ENCODE peak calls at places on chromosome 10, in eight cellular contexts. One of them, this sample, is unnamed.

GRCh38 chr10:91249700-91250099 is 29.2 kb downstream of the PCGF5 start:
- DNase-seq in GM23248: no peak
- DNase-seq in left lung: no peak
- DNase-seq in mesendoderm: no peak
- DNase-seq in mesenchymal stem cell: no peak
- DNase-seq in hepatocyte: no peak
- DNase-seq in CD8-positive, alpha-beta T cell: no peak
- DNase-seq in tibial nerve: no peak
- DNase-seq in this sample: no peak

GRCh38 chr10:51073461-51074237 is 638 bp upstream of the PRKG1 start:
- DNase-seq in GM23248: peak
- DNase-seq in left lung: peak
- DNase-seq in mesendoderm: peak
- DNase-seq in mesenchymal stem cell: peak
- DNase-seq in hepatocyte: peak
- DNase-seq in CD8-positive, alpha-beta T cell: no peak
- DNase-seq in tibial nerve: peak
- DNase-seq in this sample: peak

GRCh38 chr10:63481815-63482421 is 16.1 kb upstream of the JMJD1C start:
- DNase-seq in GM23248: peak
- DNase-seq in left lung: no peak
- DNase-seq in mesendoderm: no peak
- DNase-seq in mesenchymal stem cell: no peak
- DNase-seq in hepatocyte: no peak
- DNase-seq in CD8-positive, alpha-beta T cell: no peak
- DNase-seq in tibial nerve: no peak
- DNase-seq in this sample: no peak

GRCh38 chr10:132749428-132749780 is 36.5 kb downstream of the NKX6-2 start:
- DNase-seq in GM23248: no peak
- DNase-seq in left lung: no peak
- DNase-seq in mesendoderm: no peak
- DNase-seq in mesenchymal stem cell: no peak
- DNase-seq in hepatocyte: no peak
- DNase-seq in CD8-positive, alpha-beta T cell: no peak
- DNase-seq in tibial nerve: no peak
- DNase-seq in this sample: no peak

GRCh38 chr10:103748020-103748419 is 107.4 kb downstream of the SH3PXD2A start:
- DNase-seq in GM23248: no peak
- DNase-seq in left lung: no peak
- DNase-seq in mesendoderm: no peak
- DNase-seq in mesenchymal stem cell: no peak
- DNase-seq in hepatocyte: no peak
- DNase-seq in CD8-positive, alpha-beta T cell: no peak
- DNase-seq in tibial nerve: no peak
- DNase-seq in this sample: no peak

GRCh38 chr10:60899266-60899665 is 44.7 kb downstream of the RHOBTB1 start:
- DNase-seq in GM23248: no peak
- DNase-seq in left lung: no peak
- DNase-seq in mesendoderm: no peak
- DNase-seq in mesenchymal stem cell: no peak
- DNase-seq in hepatocyte: no peak
- DNase-seq in CD8-positive, alpha-beta T cell: no peak
- DNase-seq in tibial nerve: no peak
- DNase-seq in this sample: no peak

GRCh38 chr10:31697271-31698168 is 231.1 kb downstream of the ARHGAP12 start:
- DNase-seq in GM23248: peak
- DNase-seq in left lung: peak
- DNase-seq in mesendoderm: no peak
- DNase-seq in mesenchymal stem cell: peak
- DNase-seq in hepatocyte: peak
- DNase-seq in CD8-positive, alpha-beta T cell: no peak
- DNase-seq in tibial nerve: peak
- DNase-seq in this sample: no peak

GRCh38 chr10:133180192-133180914 is 20.3 kb downstream of the KNDC1 start:
- DNase-seq in GM23248: no peak
- DNase-seq in left lung: no peak
- DNase-seq in mesendoderm: no peak
- DNase-seq in mesenchymal stem cell: no peak
- DNase-seq in hepatocyte: no peak
- DNase-seq in CD8-positive, alpha-beta T cell: no peak
- DNase-seq in tibial nerve: no peak
- DNase-seq in this sample: no peak

GRCh38 chr10:115063702-115064479 is 29.3 kb upstream of the ATRNL1 start:
- DNase-seq in GM23248: peak
- DNase-seq in left lung: no peak
- DNase-seq in mesendoderm: no peak
- DNase-seq in mesenchymal stem cell: no peak
- DNase-seq in hepatocyte: no peak
- DNase-seq in CD8-positive, alpha-beta T cell: no peak
- DNase-seq in tibial nerve: no peak
- DNase-seq in this sample: no peak

GRCh38 chr10:108911814-108912541 is 1011.3 kb downstream of the XPNPEP1 start:
- DNase-seq in GM23248: peak
- DNase-seq in left lung: peak
- DNase-seq in mesendoderm: peak
- DNase-seq in mesenchymal stem cell: peak
- DNase-seq in hepatocyte: peak
- DNase-seq in CD8-positive, alpha-beta T cell: no peak
- DNase-seq in tibial nerve: peak
- DNase-seq in this sample: peak

GRCh38 chr10:123393170-123393569 is 239.0 kb downstream of the BUB3 start:
- DNase-seq in GM23248: no peak
- DNase-seq in left lung: no peak
- DNase-seq in mesendoderm: no peak
- DNase-seq in mesenchymal stem cell: no peak
- DNase-seq in hepatocyte: no peak
- DNase-seq in CD8-positive, alpha-beta T cell: no peak
- DNase-seq in tibial nerve: no peak
- DNase-seq in this sample: no peak

GRCh38 chr10:17216217-17216900 is 11.7 kb upstream of the VIM start:
- DNase-seq in GM23248: peak
- DNase-seq in left lung: no peak
- DNase-seq in mesendoderm: peak
- DNase-seq in mesenchymal stem cell: peak
- DNase-seq in hepatocyte: peak
- DNase-seq in CD8-positive, alpha-beta T cell: peak
- DNase-seq in tibial nerve: no peak
- DNase-seq in this sample: no peak

GRCh38 chr10:99540673-99541531 is 8.2 kb downstream of the NKX2-3 start:
- DNase-seq in GM23248: no peak
- DNase-seq in left lung: no peak
- DNase-seq in mesendoderm: no peak
- DNase-seq in mesenchymal stem cell: peak
- DNase-seq in hepatocyte: peak
- DNase-seq in CD8-positive, alpha-beta T cell: no peak
- DNase-seq in tibial nerve: no peak
- DNase-seq in this sample: peak

GRCh38 chr10:33377658-33378025 is 43.2 kb upstream of the NRP1 start:
- DNase-seq in GM23248: peak
- DNase-seq in left lung: no peak
- DNase-seq in mesendoderm: no peak
- DNase-seq in mesenchymal stem cell: no peak
- DNase-seq in hepatocyte: no peak
- DNase-seq in CD8-positive, alpha-beta T cell: no peak
- DNase-seq in tibial nerve: no peak
- DNase-seq in this sample: no peak

GRCh38 chr10:44935201-44935960 is 24.2 kb upstream of the RASSF4 start:
- DNase-seq in GM23248: peak
- DNase-seq in left lung: peak
- DNase-seq in mesendoderm: peak
- DNase-seq in mesenchymal stem cell: peak
- DNase-seq in hepatocyte: peak
- DNase-seq in CD8-positive, alpha-beta T cell: no peak
- DNase-seq in tibial nerve: peak
- DNase-seq in this sample: peak

GRCh38 chr10:96448021-96448457 is 65.7 kb downstream of the TLL2 start:
- DNase-seq in GM23248: no peak
- DNase-seq in left lung: no peak
- DNase-seq in mesendoderm: no peak
- DNase-seq in mesenchymal stem cell: no peak
- DNase-seq in hepatocyte: no peak
- DNase-seq in CD8-positive, alpha-beta T cell: no peak
- DNase-seq in tibial nerve: peak
- DNase-seq in this sample: no peak

GRCh38 chr10:30186371-30186875 is 127.0 kb upstream of the JCAD start:
- DNase-seq in GM23248: peak
- DNase-seq in left lung: no peak
- DNase-seq in mesendoderm: no peak
- DNase-seq in mesenchymal stem cell: peak
- DNase-seq in hepatocyte: peak
- DNase-seq in CD8-positive, alpha-beta T cell: no peak
- DNase-seq in tibial nerve: no peak
- DNase-seq in this sample: no peak

DNA sequence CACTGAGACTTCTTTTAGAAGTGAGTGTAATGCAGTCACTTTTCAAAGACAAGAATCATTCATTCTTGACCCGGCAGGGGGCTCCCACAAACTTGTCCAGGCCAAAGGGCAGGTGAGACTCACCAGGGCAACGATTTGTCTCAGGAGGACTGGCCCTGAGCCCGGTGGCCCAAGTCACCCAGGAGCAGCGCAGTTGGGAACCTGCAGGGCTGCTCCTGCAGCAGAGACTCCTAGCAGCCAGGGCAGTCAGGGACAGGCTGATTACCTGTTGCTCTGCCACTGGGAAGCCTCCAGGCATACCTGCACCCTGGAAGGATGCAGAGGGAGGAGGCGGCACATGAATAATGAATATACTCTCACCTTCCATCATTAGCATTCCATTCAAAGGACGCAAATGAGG is 99.3 kb downstream of the C10orf90 start:
- DNase-seq in GM23248: no peak
- DNase-seq in left lung: no peak
- DNase-seq in mesendoderm: peak
- DNase-seq in mesenchymal stem cell: no peak
- DNase-seq in hepatocyte: no peak
- DNase-seq in CD8-positive, alpha-beta T cell: no peak
- DNase-seq in tibial nerve: no peak
- DNase-seq in this sample: peak
- H3K27ac ChIP-seq in GM23248: no peak
- H3K27ac ChIP-seq in left lung: no peak
- H3K27ac ChIP-seq in mesendoderm: no peak
- H3K27ac ChIP-seq in mesenchymal stem cell: no peak
- H3K27ac ChIP-seq in hepatocyte: no peak
- H3K27ac ChIP-seq in CD8-positive, alpha-beta T cell: no peak
- H3K27ac ChIP-seq in tibial nerve: no peak
- H3K27ac ChIP-seq in this sample: no peak

DNA sequence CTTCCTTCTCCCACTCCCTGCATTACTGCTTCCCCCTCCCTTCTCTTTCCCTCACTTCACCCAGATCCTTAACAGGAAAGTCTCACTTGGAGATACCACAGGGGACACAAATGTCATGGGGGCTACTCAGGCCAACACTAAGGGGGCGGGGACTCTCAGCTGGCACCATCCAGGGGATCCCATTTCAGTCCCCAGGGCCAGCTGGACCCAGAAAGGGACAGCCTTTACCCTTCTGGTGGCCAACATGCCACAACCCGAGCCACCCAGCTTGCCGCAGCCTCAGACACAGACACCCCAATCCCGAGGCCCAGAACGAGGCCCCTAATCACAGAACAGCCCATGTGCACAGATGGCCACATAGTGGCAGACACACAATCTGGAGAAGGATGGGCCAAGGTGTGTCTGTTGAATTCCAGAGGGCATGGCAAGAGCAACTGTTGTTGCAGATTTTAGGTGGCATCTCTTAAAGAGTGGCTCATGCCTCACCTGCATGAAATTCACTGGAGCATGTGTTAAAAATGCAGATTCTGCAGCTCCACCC is 5.6 kb downstream of the CAMK2G start:
- DNase-seq in GM23248: no peak
- DNase-seq in left lung: no peak
- DNase-seq in mesendoderm: no peak
- DNase-seq in mesenchymal stem cell: no peak
- DNase-seq in hepatocyte: no peak
- DNase-seq in CD8-positive, alpha-beta T cell: no peak
- DNase-seq in tibial nerve: no peak
- DNase-seq in this sample: no peak
- H3K4me3 ChIP-seq in GM23248: no peak
- H3K4me3 ChIP-seq in left lung: no peak
- H3K4me3 ChIP-seq in mesendoderm: no peak
- H3K4me3 ChIP-seq in mesenchymal stem cell: no peak
- H3K4me3 ChIP-seq in hepatocyte: no peak
- H3K4me3 ChIP-seq in CD8-positive, alpha-beta T cell: no peak
- H3K4me3 ChIP-seq in tibial nerve: no peak
- H3K4me3 ChIP-seq in this sample: no peak

GRCh38 chr10:3875842-3876235 is 90.8 kb upstream of the KLF6 start:
- DNase-seq in GM23248: no peak
- DNase-seq in left lung: no peak
- DNase-seq in mesendoderm: no peak
- DNase-seq in mesenchymal stem cell: no peak
- DNase-seq in hepatocyte: no peak
- DNase-seq in CD8-positive, alpha-beta T cell: no peak
- DNase-seq in tibial nerve: no peak
- DNase-seq in this sample: no peak
- H3K27ac ChIP-seq in GM23248: no peak
- H3K27ac ChIP-seq in left lung: peak
- H3K27ac ChIP-seq in mesendoderm: no peak
- H3K27ac ChIP-seq in mesenchymal stem cell: no peak
- H3K27ac ChIP-seq in hepatocyte: no peak
- H3K27ac ChIP-seq in CD8-positive, alpha-beta T cell: peak
- H3K27ac ChIP-seq in tibial nerve: peak
- H3K27ac ChIP-seq in this sample: no peak

GRCh38 chr10:79494871-79495270 is 17.5 kb upstream of the EIF5AL1 start:
- DNase-seq in GM23248: no peak
- DNase-seq in left lung: no peak
- DNase-seq in mesendoderm: no peak
- DNase-seq in mesenchymal stem cell: no peak
- DNase-seq in hepatocyte: peak
- DNase-seq in CD8-positive, alpha-beta T cell: no peak
- DNase-seq in tibial nerve: no peak
- DNase-seq in this sample: no peak

GRCh38 chr10:79495306-79495705 is 17.0 kb upstream of the EIF5AL1 start:
- DNase-seq in GM23248: no peak
- DNase-seq in left lung: no peak
- DNase-seq in mesendoderm: no peak
- DNase-seq in mesenchymal stem cell: no peak
- DNase-seq in hepatocyte: no peak
- DNase-seq in CD8-positive, alpha-beta T cell: no peak
- DNase-seq in tibial nerve: no peak
- DNase-seq in this sample: no peak

GRCh38 chr10:79498431-79498830 is 13.9 kb upstream of the EIF5AL1 start:
- DNase-seq in GM23248: no peak
- DNase-seq in left lung: no peak
- DNase-seq in mesendoderm: peak
- DNase-seq in mesenchymal stem cell: no peak
- DNase-seq in hepatocyte: no peak
- DNase-seq in CD8-positive, alpha-beta T cell: no peak
- DNase-seq in tibial nerve: no peak
- DNase-seq in this sample: no peak

GRCh38 chr10:79495791-79496190 is 16.5 kb upstream of the EIF5AL1 start:
- DNase-seq in GM23248: no peak
- DNase-seq in left lung: no peak
- DNase-seq in mesendoderm: no peak
- DNase-seq in mesenchymal stem cell: no peak
- DNase-seq in hepatocyte: no peak
- DNase-seq in CD8-positive, alpha-beta T cell: no peak
- DNase-seq in tibial nerve: no peak
- DNase-seq in this sample: no peak

DNA sequence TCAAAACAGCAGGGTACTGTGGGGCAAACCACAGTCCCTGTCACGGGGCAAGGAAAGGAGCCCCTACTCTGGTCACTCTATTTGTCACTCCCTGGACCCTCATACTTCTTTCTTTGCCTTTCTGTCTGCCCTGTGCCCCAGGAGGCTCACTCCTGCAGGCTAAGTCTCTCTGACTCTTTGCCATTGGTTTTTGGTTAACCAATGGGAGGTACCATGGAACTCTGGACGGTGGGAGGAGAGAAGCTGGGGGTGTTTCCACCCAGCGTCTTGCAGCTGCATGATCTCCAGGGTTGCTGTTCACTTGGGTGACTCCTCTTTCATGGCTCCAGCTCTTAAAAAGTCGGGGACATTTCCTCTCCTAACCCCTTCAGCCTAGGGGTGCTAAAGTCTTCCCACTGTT is 15.4 kb upstream of the EIF5AL1 start:
- DNase-seq in GM23248: no peak
- DNase-seq in left lung: no peak
- DNase-seq in mesendoderm: no peak
- DNase-seq in mesenchymal stem cell: no peak
- DNase-seq in hepatocyte: no peak
- DNase-seq in CD8-positive, alpha-beta T cell: no peak
- DNase-seq in tibial nerve: no peak
- DNase-seq in this sample: no peak
- H3K4me3 ChIP-seq in GM23248: no peak
- H3K4me3 ChIP-seq in left lung: no peak
- H3K4me3 ChIP-seq in mesendoderm: no peak
- H3K4me3 ChIP-seq in mesenchymal stem cell: no peak
- H3K4me3 ChIP-seq in hepatocyte: no peak
- H3K4me3 ChIP-seq in CD8-positive, alpha-beta T cell: no peak
- H3K4me3 ChIP-seq in tibial nerve: no peak
- H3K4me3 ChIP-seq in this sample: no peak